ENCODE peak calls at places on chromosome 21, in five cellular contexts. P is AG10803, Q is Caki2, A is hippocampal formation, J is EH. K is an unnamed sample.

GRCh38 chr21:44337941-44338895 is 972 bp downstream of the CFAP410 start:
- DNase-seq in P (peak), Q (peak), A (peak), J (peak), K (peak)

GRCh38 chr21:38121888-38122705 is 134.7 kb upstream of the KCNJ15 start:
- DNase-seq in P (peak), Q (no peak), A (no peak), J (peak), K (no peak)

GRCh38 chr21:17402885-17403477 is 109.9 kb upstream of the CXADR start:
- DNase-seq in P (peak), Q (no peak), A (no peak), J (no peak), K (no peak)

GRCh38 chr21:42539931-42540343 is 26.3 kb downstream of the SLC37A1 start:
- DNase-seq in P (no peak), Q (no peak), A (no peak), J (no peak), K (no peak)

GRCh38 chr21:43694437-43695079 is 24.4 kb upstream of the PDXK start:
- DNase-seq in P (no peak), Q (no peak), A (no peak), J (no peak), K (no peak)

GRCh38 chr21:34582506-34583150 is 32.3 kb downstream of the RCAN1 start:
- DNase-seq in P (peak), Q (no peak), A (no peak), J (peak), K (peak)

GRCh38 chr21:21200103-21200938 is 202.1 kb downstream of the NCAM2 start:
- DNase-seq in P (peak), Q (peak), A (no peak), J (peak), K (no peak)

GRCh38 chr21:39650306-39650705 is 37.6 kb downstream of the B3GALT5 start:
- DNase-seq in P (no peak), Q (no peak), A (no peak), J (no peak), K (no peak)

GRCh38 chr21:29499734-29500343 is 201.1 kb downstream of the BACH1 start:
- DNase-seq in P (peak), Q (peak), A (peak), J (peak), K (peak)

GRCh38 chr21:26834181-26834945 is 10.8 kb downstream of the ADAMTS1 start:
- DNase-seq in P (peak), Q (no peak), A (no peak), J (peak), K (no peak)

GRCh38 chr21:34073749-34074282 is 438 bp downstream of the MRPS6 start:
- DNase-seq in P (peak), Q (no peak), A (no peak), J (peak), K (peak)

K was measured in germinal center.